ENCODE peak calls at places on chromosome 6, in ten cellular contexts. O, Y, W, X, G, J, R, K, D and P are unnamed samples.
A peak's percentile ranks its signal among the peaks of the same experiment; 100 is the strongest.

GRCh38 chr6:68625998-68626397 is 9.1 kb upstream of the ADGRB3 start:
- DNase-seq in O (no peak), Y (no peak), W (no peak), X (no peak), G (no peak), J (no peak), R (no peak), K (no peak), D (no peak), P (no peak)

GRCh38 chr6:158707826-158708225 is 58.0 kb downstream of the SYTL3 start:
- DNase-seq in O (peak; percentile 64), Y (peak; percentile 24), W (no peak), X (no peak), G (peak; percentile 44), J (no peak), R (no peak), K (no peak), D (peak; percentile 61), P (peak; percentile 76)

GRCh38 chr6:9456241-9456658 is 958.6 kb downstream of the TFAP2A start:
- DNase-seq in O (no peak), Y (no peak), W (no peak), X (no peak), G (no peak), J (no peak), R (no peak), K (no peak), D (no peak), P (no peak)

GRCh38 chr6:95841560-95841959 is 174.2 kb upstream of the FUT9 start:
- DNase-seq in O (no peak), Y (no peak), W (no peak), X (no peak), G (no peak), J (no peak), R (no peak), K (no peak), D (no peak), P (no peak)

GRCh38 chr6:30397697-30398096 is 52.7 kb downstream of the RPP21 start:
- DNase-seq in O (no peak), Y (no peak), W (no peak), X (peak; percentile 45), G (no peak), J (no peak), R (no peak), K (no peak), D (no peak), P (no peak)

GRCh38 chr6:304833-305370 is 12.6 kb downstream of the DUSP22 start:
- DNase-seq in O (no peak), Y (no peak), W (no peak), X (no peak), G (no peak), J (no peak), R (no peak), K (peak; percentile 46), D (no peak), P (no peak)

GRCh38 chr6:169454204-169454871 is 200.7 kb upstream of the THBS2 start:
- DNase-seq in O (no peak), Y (no peak), W (peak; percentile 94), X (peak; percentile 20), G (no peak), J (no peak), R (no peak), K (peak; percentile 92), D (peak; percentile 85), P (peak; percentile 84)

GRCh38 chr6:90274481-90275030 is 22.1 kb downstream of the BACH2 start:
- DNase-seq in O (peak; percentile 43), Y (no peak), W (no peak), X (no peak), G (no peak), J (no peak), R (no peak), K (no peak), D (no peak), P (no peak)

GRCh38 chr6:452301-453067 is 60.9 kb downstream of the IRF4 start:
- DNase-seq in O (no peak), Y (peak; percentile 27), W (no peak), X (no peak), G (no peak), J (no peak), R (no peak), K (no peak), D (no peak), P (no peak)

GRCh38 chr6:43608310-43608763 is 20.7 kb downstream of the GTPBP2 start:
- DNase-seq in O (peak; percentile 76), Y (peak; percentile 50), W (peak; percentile 86), X (peak; percentile 79), G (no peak), J (peak; percentile 73), R (peak; percentile 17), K (peak; percentile 67), D (no peak), P (peak; percentile 56)

DNA sequence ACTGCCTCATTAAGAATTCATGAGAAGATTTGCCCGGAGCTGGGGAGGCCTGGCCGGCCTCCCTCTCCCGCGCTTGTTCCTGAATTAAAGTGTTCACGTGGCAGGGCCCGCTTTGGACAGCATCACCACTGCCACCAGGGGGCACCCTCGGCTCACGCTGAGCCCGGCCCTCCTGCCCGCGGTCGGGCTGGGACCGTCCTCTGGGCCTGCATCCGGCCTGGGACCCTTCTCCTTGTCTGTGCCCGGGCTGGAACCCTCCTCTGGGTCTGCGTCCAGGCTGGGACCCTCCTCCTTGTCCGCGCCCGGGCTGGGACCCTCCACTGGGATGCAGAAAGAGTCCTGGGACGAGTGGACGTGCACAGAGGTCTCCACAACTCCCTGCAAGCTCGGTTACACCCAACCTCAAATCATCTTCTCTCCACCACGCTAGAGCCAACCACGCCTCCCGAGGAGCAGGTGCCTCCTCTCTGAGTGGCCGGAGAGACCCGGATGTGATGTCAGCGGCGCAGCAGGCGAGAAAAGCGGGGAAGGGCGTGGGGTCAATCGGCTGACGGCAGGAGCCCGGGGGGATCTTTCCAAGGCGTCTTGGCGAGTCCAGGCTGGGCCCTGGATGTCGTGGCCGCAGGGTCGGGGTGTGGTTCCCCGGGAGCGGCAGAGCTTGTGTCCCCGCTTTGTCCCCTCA is 50.9 kb upstream of the DACT2 start:
- DNase-seq in O (peak; percentile 84), Y (peak; percentile 45), W (no peak), X (peak; percentile 68), G (peak; percentile 75), J (peak; percentile 32), R (no peak), K (peak; percentile 80), D (peak; percentile 89), P (peak; percentile 94)
- TF ChIP-seq CTCF in O (peak; percentile 86), Y (peak; percentile 95), W (no peak), X (peak; percentile 91), G (peak; percentile 64), J (peak; percentile 85), R (peak; percentile 34), K (peak; percentile 80), D (peak; percentile 91), P (no peak)

DNA sequence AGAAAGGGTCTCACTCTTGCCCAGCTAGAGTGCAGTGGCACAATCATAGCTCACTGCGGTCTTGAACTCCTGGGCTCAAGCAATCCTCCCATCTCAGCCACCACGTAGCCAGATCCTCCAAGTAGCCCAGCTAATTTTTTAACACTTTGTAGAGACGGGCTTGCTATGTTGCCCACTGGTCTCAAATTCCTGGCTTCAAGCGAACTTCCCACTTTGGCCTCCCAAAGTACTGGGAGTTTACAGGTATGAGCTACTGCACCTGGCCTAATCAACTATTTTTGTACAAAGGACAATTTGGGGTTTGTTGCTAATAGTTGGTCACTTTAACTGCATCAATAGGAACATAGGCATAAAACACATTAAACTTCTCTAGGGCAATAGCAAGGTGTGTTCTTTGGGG is 29.9 kb upstream of the SYNCRIP start:
- DNase-seq in O (no peak), Y (no peak), W (no peak), X (peak; percentile 37), G (no peak), J (no peak), R (no peak), K (no peak), D (no peak), P (no peak)
- TF ChIP-seq POLR2A in O (no peak), Y (no peak), W (peak; percentile 20), X (no peak), G (no peak), J (peak; percentile 17), R (no peak), K (no peak), D (no peak), P (no peak)

GRCh38 chr6:131952886-131953509 is 1.8 kb upstream of the CCN2 start:
- DNase-seq in O (no peak), Y (no peak), W (no peak), X (no peak), G (no peak), J (no peak), R (no peak), K (no peak), D (no peak), P (no peak)
- H3K4me3 ChIP-seq in O (no peak overlapping the region), Y (no peak overlapping the region), W (no peak overlapping the region), X (no peak overlapping the region), G (no peak overlapping the region), J (no peak overlapping the region), R (no peak overlapping the region), K (no peak overlapping the region), D (no peak overlapping the region), P (no peak overlapping the region)

GRCh38 chr6:21382821-21383455 is 210.6 kb upstream of the SOX4 start:
- DNase-seq in O (no peak), Y (no peak), W (no peak), X (peak; percentile 30), G (no peak), J (no peak), R (no peak), K (no peak), D (no peak), P (no peak)

GRCh38 chr6:21377356-21377755 is 216.2 kb upstream of the SOX4 start:
- DNase-seq in O (no peak), Y (no peak), W (no peak), X (no peak), G (no peak), J (no peak), R (no peak), K (no peak), D (no peak), P (peak; percentile 45)

GRCh38 chr6:21383499-21384085 is 210.0 kb upstream of the SOX4 start:
- DNase-seq in O (no peak), Y (no peak), W (no peak), X (peak; percentile 55), G (no peak), J (no peak), R (no peak), K (no peak), D (no peak), P (no peak)

GRCh38 chr6:21384211-21384610 is 209.3 kb upstream of the SOX4 start:
- DNase-seq in O (no peak), Y (no peak), W (no peak), X (peak; percentile 81), G (no peak), J (no peak), R (no peak), K (no peak), D (no peak), P (no peak)

DNA sequence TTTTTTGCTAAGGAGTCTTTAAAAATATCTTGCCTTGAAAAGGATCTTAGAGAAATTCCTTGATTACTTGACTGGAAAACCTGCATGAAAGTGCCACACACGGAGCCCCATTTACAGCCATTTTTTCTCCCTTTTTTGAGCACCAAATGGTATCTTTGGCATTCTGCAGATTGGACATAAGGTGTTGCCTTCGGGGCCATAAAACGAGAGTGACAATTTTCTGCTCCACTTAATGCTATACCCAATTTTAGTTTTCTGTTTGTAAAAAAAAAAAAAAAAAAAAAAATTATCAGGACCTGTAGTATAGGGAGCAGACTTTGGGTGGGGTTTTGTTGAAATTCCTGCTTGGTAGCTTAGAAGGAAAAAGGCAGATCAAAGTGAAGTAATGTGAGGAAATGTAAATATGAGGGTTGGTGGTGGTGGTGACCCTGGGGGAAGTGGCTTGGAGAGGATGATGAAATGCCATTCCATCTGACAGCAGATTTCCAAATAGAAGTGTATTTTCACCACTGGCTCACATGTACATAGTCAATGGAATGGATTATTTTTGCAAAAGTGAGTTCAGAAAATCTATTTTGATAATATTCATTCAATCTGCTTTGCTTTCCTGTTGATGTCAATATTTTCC is 212.1 kb upstream of the SOX4 start:
- DNase-seq in O (no peak), Y (no peak), W (no peak), X (peak; percentile 82), G (no peak), J (no peak), R (no peak), K (no peak), D (no peak), P (no peak)
- TF ChIP-seq CTCF in O (no peak), Y (no peak), W (no peak), X (no peak), G (no peak), J (no peak), R (no peak), K (no peak), D (no peak), P (no peak)